ENCODE peak calls at places on chromosomes 11 and 22, in seven cellular contexts. One of them, this sample, is unnamed.
A peak's percentile ranks its signal among the peaks of the same experiment; 100 is the strongest.

GRCh38 chr11:115921540-115921939 is 417.3 kb upstream of the CADM1 start:
- DNase-seq in right lobe of liver: no peak
- DNase-seq in hepatocyte: no peak
- DNase-seq in effector memory CD4-positive, alpha-beta T cell: no peak
- DNase-seq in ovary: no peak
- DNase-seq in tibial nerve: no peak
- DNase-seq in PC-3: no peak
- DNase-seq in this sample: no peak

GRCh38 chr11:15208570-15209222 is 94.0 kb downstream of the INSC start:
- DNase-seq in right lobe of liver: peak; percentile 80
- DNase-seq in hepatocyte: peak; percentile 89
- DNase-seq in effector memory CD4-positive, alpha-beta T cell: peak; percentile 32
- DNase-seq in ovary: no peak
- DNase-seq in tibial nerve: peak; percentile 64
- DNase-seq in PC-3: peak; percentile 59
- DNase-seq in this sample: peak; percentile 95

GRCh38 chr11:102552020-102552419 is 21.5 kb upstream of the MMP7 start:
- DNase-seq in right lobe of liver: no peak
- DNase-seq in hepatocyte: no peak
- DNase-seq in effector memory CD4-positive, alpha-beta T cell: no peak
- DNase-seq in ovary: no peak
- DNase-seq in tibial nerve: no peak
- DNase-seq in PC-3: no peak
- DNase-seq in this sample: no peak

GRCh38 chr22:39448205-39449054 is 8.4 kb upstream of the MGAT3 start:
- DNase-seq in right lobe of liver: no peak
- DNase-seq in hepatocyte: peak; percentile 68
- DNase-seq in effector memory CD4-positive, alpha-beta T cell: no peak
- DNase-seq in ovary: no peak
- DNase-seq in tibial nerve: no peak
- DNase-seq in PC-3: peak; percentile 26
- DNase-seq in this sample: peak; percentile 51

GRCh38 chr11:68773521-68774187 is 22.3 kb upstream of the TESMIN start:
- DNase-seq in right lobe of liver: no peak
- DNase-seq in hepatocyte: peak; percentile 42
- DNase-seq in effector memory CD4-positive, alpha-beta T cell: no peak
- DNase-seq in ovary: no peak
- DNase-seq in tibial nerve: peak; percentile 28
- DNase-seq in PC-3: no peak
- DNase-seq in this sample: no peak

GRCh38 chr22:43298062-43298801 is 44.9 kb downstream of the SCUBE1 start:
- DNase-seq in right lobe of liver: no peak
- DNase-seq in hepatocyte: peak; percentile 45
- DNase-seq in effector memory CD4-positive, alpha-beta T cell: no peak
- DNase-seq in ovary: no peak
- DNase-seq in tibial nerve: peak; percentile 49
- DNase-seq in PC-3: no peak
- DNase-seq in this sample: no peak

GRCh38 chr11:112355726-112356125 is 95.1 kb upstream of the PLET1 start:
- DNase-seq in right lobe of liver: no peak
- DNase-seq in hepatocyte: peak; percentile 20
- DNase-seq in effector memory CD4-positive, alpha-beta T cell: no peak
- DNase-seq in ovary: peak; percentile 42
- DNase-seq in tibial nerve: no peak
- DNase-seq in PC-3: peak; percentile 59
- DNase-seq in this sample: peak; percentile 85

GRCh38 chr22:38751422-38752346 is 4.1 kb downstream of the SUN2 start:
- DNase-seq in right lobe of liver: peak; percentile 72
- DNase-seq in hepatocyte: no peak
- DNase-seq in effector memory CD4-positive, alpha-beta T cell: peak; percentile 66
- DNase-seq in ovary: no peak
- DNase-seq in tibial nerve: no peak
- DNase-seq in PC-3: no peak
- DNase-seq in this sample: no peak

GRCh38 chr11:72228229-72228843 is 3.8 kb downstream of the INPPL1 start:
- DNase-seq in right lobe of liver: no peak
- DNase-seq in hepatocyte: peak; percentile 11
- DNase-seq in effector memory CD4-positive, alpha-beta T cell: no peak
- DNase-seq in ovary: no peak
- DNase-seq in tibial nerve: no peak
- DNase-seq in PC-3: no peak
- DNase-seq in this sample: peak; percentile 46

GRCh38 chr11:73582636-73583035 is 15.3 kb downstream of the FAM168A start:
- DNase-seq in right lobe of liver: no peak
- DNase-seq in hepatocyte: no peak
- DNase-seq in effector memory CD4-positive, alpha-beta T cell: no peak
- DNase-seq in ovary: no peak
- DNase-seq in tibial nerve: no peak
- DNase-seq in PC-3: no peak
- DNase-seq in this sample: no peak

GRCh38 chr11:79971255-79971654 is 530.4 kb upstream of the TENM4 start:
- DNase-seq in right lobe of liver: no peak
- DNase-seq in hepatocyte: no peak
- DNase-seq in effector memory CD4-positive, alpha-beta T cell: no peak
- DNase-seq in ovary: no peak
- DNase-seq in tibial nerve: no peak
- DNase-seq in PC-3: no peak
- DNase-seq in this sample: no peak

GRCh38 chr11:79221417-79222130 is 219.3 kb downstream of the TENM4 start:
- DNase-seq in right lobe of liver: no peak
- DNase-seq in hepatocyte: no peak
- DNase-seq in effector memory CD4-positive, alpha-beta T cell: no peak
- DNase-seq in ovary: no peak
- DNase-seq in tibial nerve: no peak
- DNase-seq in PC-3: no peak
- DNase-seq in this sample: no peak

GRCh38 chr11:16603890-16604783 is 134.3 kb upstream of the C11orf58 start:
- DNase-seq in right lobe of liver: peak; percentile 64
- DNase-seq in hepatocyte: peak; percentile 68
- DNase-seq in effector memory CD4-positive, alpha-beta T cell: no peak
- DNase-seq in ovary: no peak
- DNase-seq in tibial nerve: peak; percentile 50
- DNase-seq in PC-3: no peak
- DNase-seq in this sample: peak; percentile 83

GRCh38 chr22:40030757-40031092 is 36.0 kb downstream of the FAM83F start:
- DNase-seq in right lobe of liver: no peak
- DNase-seq in hepatocyte: no peak
- DNase-seq in effector memory CD4-positive, alpha-beta T cell: no peak
- DNase-seq in ovary: no peak
- DNase-seq in tibial nerve: no peak
- DNase-seq in PC-3: no peak
- DNase-seq in this sample: peak; percentile 77

GRCh38 chr11:101759771-101760450 is 154.9 kb upstream of the CEP126 start:
- DNase-seq in right lobe of liver: no peak
- DNase-seq in hepatocyte: no peak
- DNase-seq in effector memory CD4-positive, alpha-beta T cell: no peak
- DNase-seq in ovary: no peak
- DNase-seq in tibial nerve: no peak
- DNase-seq in PC-3: peak; percentile 87
- DNase-seq in this sample: no peak

GRCh38 chr11:119730789-119731386 is 1.9 kb upstream of the NECTIN1 start:
- DNase-seq in right lobe of liver: no peak
- DNase-seq in hepatocyte: no peak
- DNase-seq in effector memory CD4-positive, alpha-beta T cell: no peak
- DNase-seq in ovary: no peak
- DNase-seq in tibial nerve: no peak
- DNase-seq in PC-3: no peak
- DNase-seq in this sample: no peak

GRCh38 chr11:12465332-12465731 is 88.0 kb downstream of the PARVA start:
- DNase-seq in right lobe of liver: no peak
- DNase-seq in hepatocyte: no peak
- DNase-seq in effector memory CD4-positive, alpha-beta T cell: no peak
- DNase-seq in ovary: no peak
- DNase-seq in tibial nerve: no peak
- DNase-seq in PC-3: no peak
- DNase-seq in this sample: no peak

GRCh38 chr22:24400726-24401596 is 26.4 kb upstream of the ADORA2A start:
- DNase-seq in right lobe of liver: no peak
- DNase-seq in hepatocyte: no peak
- DNase-seq in effector memory CD4-positive, alpha-beta T cell: no peak
- DNase-seq in ovary: no peak
- DNase-seq in tibial nerve: no peak
- DNase-seq in PC-3: no peak
- DNase-seq in this sample: no peak

DNA sequence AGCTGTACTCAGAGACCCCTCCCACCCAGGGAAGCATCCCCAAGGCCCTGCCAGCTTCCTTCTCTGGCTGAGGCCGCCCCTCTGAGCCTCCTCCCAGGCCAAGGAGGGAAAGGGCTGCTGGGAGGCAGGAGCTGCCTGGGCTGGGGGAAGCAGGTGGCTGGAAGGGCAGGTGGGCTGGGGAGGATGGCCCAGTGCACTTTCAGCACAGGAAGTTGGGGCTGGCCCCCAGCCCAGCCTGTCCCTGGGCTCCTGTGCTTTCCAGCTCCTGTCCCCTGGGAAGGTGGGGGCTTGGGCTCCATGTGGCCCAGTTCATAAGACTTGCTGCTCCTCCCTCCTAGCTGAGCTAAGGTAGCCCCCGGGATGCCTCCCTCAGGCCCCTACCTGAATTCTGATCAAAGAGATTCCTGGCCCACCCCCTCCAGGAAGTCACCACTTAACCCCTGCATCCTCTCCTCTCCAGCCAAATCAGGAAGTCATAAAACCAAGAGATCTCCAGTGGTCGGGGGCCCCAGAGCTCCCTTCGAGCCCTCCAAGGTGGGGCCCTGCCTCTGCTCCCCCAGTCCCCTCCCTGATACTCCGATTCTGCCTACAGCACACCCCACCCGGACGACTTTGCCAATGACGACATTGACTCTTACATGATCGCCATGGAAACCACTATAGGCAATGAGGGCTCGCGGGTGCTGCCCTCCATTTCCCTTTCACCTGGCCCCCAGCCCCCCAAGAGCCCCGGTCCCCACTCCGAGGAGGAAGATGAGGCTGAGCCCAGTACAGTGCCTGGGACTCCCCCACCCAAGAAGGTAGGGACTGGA is 4.9 kb downstream of the PPP1CA start:
- DNase-seq in right lobe of liver: no peak
- DNase-seq in hepatocyte: no peak
- DNase-seq in effector memory CD4-positive, alpha-beta T cell: no peak
- DNase-seq in ovary: no peak
- DNase-seq in tibial nerve: no peak
- DNase-seq in PC-3: no peak
- DNase-seq in this sample: peak; percentile 74
- H3K4me3 ChIP-seq in right lobe of liver: no peak overlapping the region
- H3K4me3 ChIP-seq in hepatocyte: no peak overlapping the region
- H3K4me3 ChIP-seq in effector memory CD4-positive, alpha-beta T cell: no peak overlapping the region
- H3K4me3 ChIP-seq in ovary: no peak overlapping the region
- H3K4me3 ChIP-seq in tibial nerve: no peak overlapping the region
- H3K4me3 ChIP-seq in PC-3: no peak overlapping the region
- H3K4me3 ChIP-seq in this sample: no peak overlapping the region

GRCh38 chr11:30455025-30455424 is 131.1 kb downstream of the MPPED2 start:
- DNase-seq in right lobe of liver: no peak
- DNase-seq in hepatocyte: no peak
- DNase-seq in effector memory CD4-positive, alpha-beta T cell: no peak
- DNase-seq in ovary: no peak
- DNase-seq in tibial nerve: no peak
- DNase-seq in PC-3: no peak
- DNase-seq in this sample: no peak
- H3K4me1 ChIP-seq in right lobe of liver: peaks cover 14% of the 10 kb centered on the region
- H3K4me1 ChIP-seq in hepatocyte: peaks cover 10% of the 10 kb centered on the region
- H3K4me1 ChIP-seq in effector memory CD4-positive, alpha-beta T cell: no peaks in the 10 kb centered on the region
- H3K4me1 ChIP-seq in ovary: no peaks in the 10 kb centered on the region
- H3K4me1 ChIP-seq in tibial nerve: no peaks in the 10 kb centered on the region
- H3K4me1 ChIP-seq in PC-3: no peaks in the 10 kb centered on the region
- H3K4me1 ChIP-seq in this sample: peaks cover 8% of the 10 kb centered on the region

DNA sequence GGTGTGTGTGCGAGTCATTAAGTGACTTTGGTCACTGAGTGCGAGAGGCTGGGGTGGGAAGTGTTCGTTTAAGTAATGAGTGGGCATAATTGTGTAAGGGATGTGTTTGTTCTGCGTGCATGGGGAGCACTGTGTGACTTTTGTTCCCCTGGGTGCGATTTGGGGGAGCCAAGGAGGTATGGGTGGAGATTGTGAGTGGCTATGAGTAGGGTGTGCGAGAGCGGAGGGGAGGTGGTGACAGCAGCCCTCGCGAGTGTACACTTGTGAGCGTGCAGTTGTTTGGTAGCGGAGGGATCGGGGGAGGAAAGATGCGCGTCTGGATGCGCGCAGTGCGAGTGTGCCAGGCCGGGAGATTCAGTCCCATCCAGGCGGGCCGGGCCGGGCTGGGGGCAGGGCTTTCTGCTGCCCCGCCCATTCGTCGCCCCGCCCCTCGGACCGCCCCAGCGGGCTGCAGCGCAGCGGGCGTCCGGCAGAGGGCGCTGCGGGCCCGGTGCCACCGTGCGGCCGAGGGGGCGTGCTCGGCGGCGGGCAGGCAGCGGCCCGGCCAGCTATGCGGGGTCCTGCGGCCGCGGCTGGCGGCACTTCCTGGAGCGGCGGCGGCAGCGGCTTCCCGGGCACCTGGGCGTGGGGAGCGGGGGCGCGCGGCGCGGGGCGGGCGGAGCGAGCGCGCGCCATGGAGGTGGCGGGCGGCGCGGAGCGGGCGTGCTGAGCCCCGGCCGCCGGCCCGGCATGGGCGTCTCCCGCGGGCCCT is at the start of gene DGKZ:
- DNase-seq in right lobe of liver: peak; percentile 90
- DNase-seq in hepatocyte: peak; percentile 95
- DNase-seq in effector memory CD4-positive, alpha-beta T cell: peak; percentile 89
- DNase-seq in ovary: peak; percentile 85
- DNase-seq in tibial nerve: peak; percentile 71
- DNase-seq in PC-3: peak; percentile 87
- DNase-seq in this sample: peak; percentile 95
- H3K27ac ChIP-seq in right lobe of liver: no peak within 1 kb of the TSS
- H3K27ac ChIP-seq in hepatocyte: peak within 1 kb of the TSS; percentile 27
- H3K27ac ChIP-seq in effector memory CD4-positive, alpha-beta T cell: peak within 1 kb of the TSS; percentile 70
- H3K27ac ChIP-seq in ovary: no peak within 1 kb of the TSS
- H3K27ac ChIP-seq in tibial nerve: peak within 1 kb of the TSS; percentile 80
- H3K27ac ChIP-seq in PC-3: no peak within 1 kb of the TSS
- H3K27ac ChIP-seq in this sample: no peak within 1 kb of the TSS

GRCh38 chr11:502288-503178 is 4.5 kb downstream of the RNH1 start:
- DNase-seq in right lobe of liver: no peak
- DNase-seq in hepatocyte: no peak
- DNase-seq in effector memory CD4-positive, alpha-beta T cell: no peak
- DNase-seq in ovary: no peak
- DNase-seq in tibial nerve: no peak
- DNase-seq in PC-3: no peak
- DNase-seq in this sample: peak; percentile 37
- H3K4me3 ChIP-seq in right lobe of liver: no peak overlapping the region
- H3K4me3 ChIP-seq in hepatocyte: no peak overlapping the region
- H3K4me3 ChIP-seq in effector memory CD4-positive, alpha-beta T cell: no peak overlapping the region
- H3K4me3 ChIP-seq in ovary: no peak overlapping the region
- H3K4me3 ChIP-seq in tibial nerve: no peak overlapping the region
- H3K4me3 ChIP-seq in PC-3: no peak overlapping the region
- H3K4me3 ChIP-seq in this sample: no peak overlapping the region